ENCODE peak calls at places on chromosomes 13 and 19, in six cellular contexts. A is A549, T is breast epithelium, E is right lobe of liver, N is IMR-90, S is H1. P is an unnamed sample.
A peak's percentile ranks its signal among the peaks of the same experiment; 100 is the strongest.

GRCh38 chr19:51107406-51108065 is 673 bp downstream of the CTU1 start:
- DNase-seq in S (no peak), A (no peak), E (no peak), N (peak; percentile 20), T (no peak), P (no peak)

GRCh38 chr13:44932850-44933251 is 56.4 kb downstream of the NUFIP1 start:
- DNase-seq in A (peak; percentile 11), E (no peak), T (no peak), N (peak; percentile 49), S (no peak), P (no peak)

GRCh38 chr13:48653074-48654054 is at the start of gene CYSLTR2:
- DNase-seq in E (no peak), N (peak; percentile 13), A (peak; percentile 2), S (no peak), T (no peak), P (no peak)

GRCh38 chr13:73835138-73835721 is 299.0 kb downstream of the KLF12 start:
- DNase-seq in A (peak; percentile 30), S (no peak), N (peak; percentile 56), E (no peak), T (no peak), P (no peak)

GRCh38 chr19:50178859-50179537 is 15.9 kb upstream of the IZUMO2 start:
- DNase-seq in E (no peak), N (no peak), A (no peak), T (no peak), S (no peak), P (no peak)

GRCh38 chr13:114004416-114005205 is 30.7 kb upstream of the C13orf46 start:
- DNase-seq in A (no peak), T (no peak), S (no peak), E (no peak), N (peak; percentile 50), P (no peak)

GRCh38 chr13:98535501-98536357 is 41.2 kb downstream of the STK24 start:
- DNase-seq in A (no peak), E (no peak), T (no peak), S (no peak), N (no peak), P (no peak)

GRCh38 chr19:54315956-54316355 is 3.0 kb upstream of the LILRA5 start:
- DNase-seq in N (no peak), E (no peak), S (no peak), T (no peak), A (no peak), P (no peak)

GRCh38 chr13:94315188-94315587 is 164.3 kb downstream of the DCT start:
- DNase-seq in A (no peak), S (no peak), E (no peak), T (no peak), N (no peak), P (no peak)

GRCh38 chr13:97341135-97341534 is 92.8 kb upstream of the RAP2A start:
- DNase-seq in N (no peak), E (no peak), T (no peak), A (no peak), S (no peak), P (no peak)

GRCh38 chr13:53513199-53513598 is 484.6 kb downstream of the OLFM4 start:
- DNase-seq in S (no peak), N (no peak), T (no peak), A (no peak), E (no peak), P (no peak)

GRCh38 chr19:35958660-35959039 is 22.5 kb downstream of the LRFN3 start:
- DNase-seq in A (no peak), S (no peak), N (no peak), E (no peak), T (no peak), P (no peak)

GRCh38 chr19:35960432-35960972 is 24.3 kb downstream of the LRFN3 start:
- DNase-seq in A (no peak), S (no peak), N (no peak), E (no peak), T (no peak), P (no peak)

GRCh38 chr19:35959968-35960320 is 23.8 kb downstream of the LRFN3 start:
- DNase-seq in T (no peak), A (no peak), N (no peak), S (peak; percentile 65), E (no peak), P (no peak)

GRCh38 chr19:35955881-35956634 is 19.9 kb downstream of the LRFN3 start:
- DNase-seq in S (no peak), T (no peak), A (no peak), E (no peak), N (no peak), P (no peak)

DNA sequence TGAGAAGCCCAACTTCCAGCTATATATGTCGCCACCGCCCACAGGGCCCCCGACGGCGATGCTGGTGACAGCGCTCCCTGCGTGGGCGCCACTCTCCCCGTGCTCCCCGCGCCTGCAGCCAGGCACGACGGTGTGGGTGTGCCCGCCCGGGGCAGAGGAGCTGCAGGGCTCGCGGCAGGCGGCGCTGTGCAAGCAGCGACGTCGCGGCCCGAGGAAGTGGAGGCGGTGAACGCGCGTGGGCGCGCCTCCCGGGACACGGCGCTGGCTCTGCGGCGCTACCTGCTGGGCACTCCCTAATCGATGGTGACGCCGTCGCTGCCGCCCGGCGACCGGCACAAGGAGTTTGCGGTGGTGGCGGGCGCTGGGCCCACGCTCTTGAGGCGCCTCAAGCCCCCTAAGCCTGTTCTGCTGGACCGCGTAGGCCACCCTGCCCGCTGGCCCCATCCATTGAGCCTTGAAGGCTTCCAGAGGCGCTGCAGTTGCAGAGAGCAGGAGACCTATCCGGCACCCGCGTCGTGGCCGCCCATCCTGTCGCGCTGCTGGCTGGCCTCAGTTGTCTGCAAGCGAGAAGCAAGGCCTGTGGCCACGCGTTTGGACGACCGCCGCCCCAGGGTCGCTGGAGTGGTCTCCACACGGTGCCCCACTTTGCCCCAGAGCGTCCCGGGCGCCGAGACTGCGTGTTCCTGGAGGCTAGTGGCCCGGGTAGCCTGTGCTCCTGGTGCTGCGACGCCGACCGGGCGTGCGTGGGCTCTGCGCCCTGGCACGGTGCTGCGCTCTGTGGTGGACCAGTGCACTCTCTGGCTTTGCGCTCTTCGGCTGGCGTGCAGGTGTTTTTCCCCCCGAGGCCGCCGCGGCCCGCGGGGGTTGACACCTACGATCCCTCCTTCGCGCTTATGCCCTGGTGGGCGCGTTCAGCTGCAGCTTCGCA is 23.1 kb downstream of the LRFN3 start:
- DNase-seq in E (no peak), T (no peak), N (no peak), A (no peak), S (peak; percentile 58), P (peak; percentile 66)
- H3K4me1 ChIP-seq in E (no peaks in the 10 kb centered on the region), T (no peaks in the 10 kb centered on the region), N (no peaks in the 10 kb centered on the region), A (peaks cover 7% of the 10 kb centered on the region), S (no peaks in the 10 kb centered on the region), P (peaks cover 10% of the 10 kb centered on the region)

GRCh38 chr13:99979453-99980200 is 2.0 kb upstream of the ZIC2 start:
- DNase-seq in N (no peak), S (peak; percentile 74), A (peak; percentile 60), E (no peak), T (no peak), P (no peak)
- H3K4me3 ChIP-seq in N (no peak overlapping the region), S (peak overlapping the region; percentile 85), A (peak overlapping the region; percentile 92), E (peak overlapping the region; percentile 57), T (peak overlapping the region; percentile 77), P (peak overlapping the region; percentile 57)

GRCh38 chr19:39407644-39408391 is 1.2 kb downstream of the ZFP36 start:
- DNase-seq in E (peak; percentile 68), S (peak; percentile 54), A (peak; percentile 60), N (no peak), T (peak; percentile 82), P (peak; percentile 85)
- TF ChIP-seq POLR2A in E (peak; percentile 67), S (no peak), A (no peak), N (no peak), T (peak; percentile 13), P (peak; percentile 47)

GRCh38 chr13:60931858-60932546 is 483.6 kb downstream of the PCDH20 start:
- DNase-seq in E (no peak), T (no peak), N (no peak), S (no peak), A (peak; percentile 4), P (no peak)

GRCh38 chr13:60936281-60936680 is 479.4 kb downstream of the PCDH20 start:
- DNase-seq in N (no peak), A (no peak), T (no peak), E (no peak), S (no peak), P (no peak)

GRCh38 chr13:60933638-60934037 is 482.0 kb downstream of the PCDH20 start:
- DNase-seq in N (no peak), A (no peak), T (no peak), E (no peak), S (no peak), P (no peak)
- H3K4me1 ChIP-seq in N (no peaks in the 10 kb centered on the region), A (no peaks in the 10 kb centered on the region), T (no peaks in the 10 kb centered on the region), E (no peaks in the 10 kb centered on the region), S (no peaks in the 10 kb centered on the region), P (no peaks in the 10 kb centered on the region)

GRCh38 chr19:47729799-47730520 is 15.4 kb upstream of the NOP53 start:
- DNase-seq in E (no peak), N (no peak), A (peak; percentile 93), S (peak; percentile 96), T (peak; percentile 88), P (peak; percentile 58)

GRCh38 chr19:47726467-47726866 is 13.2 kb downstream of the EHD2 start:
- DNase-seq in T (no peak), S (no peak), A (no peak), N (peak; percentile 76), E (no peak), P (no peak)

GRCh38 chr19:47729468-47729798 is 15.9 kb upstream of the NOP53 start:
- DNase-seq in T (peak; percentile 89), E (no peak), S (peak; percentile 57), A (peak; percentile 98), N (peak; percentile 85), P (no peak)

GRCh38 chr19:47730910-47731309 is 14.4 kb upstream of the NOP53 start:
- DNase-seq in T (no peak), S (no peak), N (no peak), E (no peak), A (no peak), P (no peak)

GRCh38 chr19:47730521-47730889 is 14.8 kb upstream of the NOP53 start:
- DNase-seq in S (no peak), N (no peak), E (no peak), T (no peak), A (no peak), P (no peak)
- H3K4me3 ChIP-seq in S (peak overlapping the region; percentile 73), N (no peak overlapping the region), E (no peak overlapping the region), T (peak overlapping the region; percentile 65), A (peak overlapping the region; percentile 48), P (no peak overlapping the region)

DNA sequence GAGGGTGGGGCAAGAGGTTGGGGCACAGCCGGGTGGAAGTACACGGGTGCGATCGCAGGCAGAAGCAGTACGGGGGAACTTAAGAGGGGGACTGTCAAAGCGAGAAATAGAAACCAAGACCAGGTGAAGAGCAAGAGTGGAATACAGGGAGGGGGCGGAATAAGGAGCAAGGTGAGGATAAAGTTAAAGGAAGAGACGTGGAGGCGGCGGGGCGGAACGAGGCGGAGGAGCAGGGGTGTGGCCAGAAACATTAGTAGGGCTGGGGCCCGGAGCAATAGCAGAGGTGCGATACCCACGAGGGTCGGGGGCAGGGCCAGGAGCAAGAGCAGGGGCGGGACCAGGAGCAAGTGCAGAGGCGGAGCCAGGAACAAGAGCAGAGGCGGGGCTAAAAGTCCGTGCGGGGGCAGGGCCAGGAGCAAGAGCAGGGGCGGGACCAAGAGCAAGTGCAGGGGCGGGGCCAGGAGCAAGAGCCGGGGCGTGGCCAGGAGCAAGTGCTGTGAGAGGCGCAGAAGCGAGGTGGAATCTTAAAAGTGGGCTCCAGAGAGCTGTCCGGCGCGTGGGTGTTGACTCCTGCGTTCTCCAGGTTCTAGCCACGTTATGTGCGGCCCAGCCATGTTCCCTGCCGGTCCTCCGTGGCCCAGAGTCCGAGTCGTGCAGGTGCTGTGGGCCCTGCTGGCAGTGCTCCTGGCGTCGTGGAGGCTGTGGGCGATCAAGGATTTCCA is 1.2 kb downstream of the CATSPERG start:
- DNase-seq in A (peak; percentile 99), S (peak; percentile 97), T (peak; percentile 97), N (peak; percentile 86), E (peak; percentile 95), P (peak; percentile 98)
- TF ChIP-seq POLR2A in A (peak; percentile 20), S (no peak), T (no peak), N (no peak), E (no peak), P (peak; percentile 10)

GRCh38 chr13:40656358-40656757 is 10.1 kb downstream of the FOXO1 start:
- DNase-seq in S (no peak), E (no peak), A (no peak), N (no peak), T (no peak), P (no peak)
- H3K4me1 ChIP-seq in S (peaks cover 19% of the 10 kb centered on the region), E (peaks cover 47% of the 10 kb centered on the region), A (peaks cover 5% of the 10 kb centered on the region), N (no peaks in the 10 kb centered on the region), T (no peaks in the 10 kb centered on the region), P (no peaks in the 10 kb centered on the region)

P was measured in Peyer's patch.